ENCODE peak calls at places on chromosome 14, in six cellular contexts. E is fibroblast of lung, G is mesendoderm, T is endothelial cell of umbilical vein, U is neural crest cell, S is left kidney. P is an unnamed sample.

GRCh38 chr14:76236172-76237130 is 84.7 kb downstream of the GPATCH2L start:
- DNase-seq in E (no peak), G (no peak), T (no peak), U (no peak), S (no peak), P (no peak)

GRCh38 chr14:90629471-90629870 is 186.8 kb downstream of the TTC7B start:
- DNase-seq in E (no peak), G (no peak), T (no peak), U (no peak), S (no peak), P (no peak)

GRCh38 chr14:90256354-90257131 is at the start of gene PSMC1:
- DNase-seq in E (peak), G (peak), T (peak), U (peak), S (peak), P (peak)

GRCh38 chr14:74255281-74255680 is 16.0 kb downstream of the VSX2 start:
- DNase-seq in E (no peak), G (no peak), T (no peak), U (no peak), S (no peak), P (no peak)

GRCh38 chr14:103527408-103528157 is 1.4 kb upstream of the TRMT61A start:
- DNase-seq in E (no peak), G (no peak), T (no peak), U (no peak), S (no peak), P (no peak)

GRCh38 chr14:60760648-60761364 is 26.2 kb downstream of the MNAT1 start:
- DNase-seq in E (no peak), G (peak), T (no peak), U (no peak), S (no peak), P (no peak)

GRCh38 chr14:93936245-93936644 is 9.1 kb downstream of the FAM181A start:
- DNase-seq in E (no peak), G (peak), T (no peak), U (peak), S (peak), P (no peak)

GRCh38 chr14:100221419-100222218 is 17.3 kb upstream of the YY1 start:
- DNase-seq in E (peak), G (peak), T (peak), U (peak), S (peak), P (peak)

GRCh38 chr14:91307652-91308051 is 63.1 kb upstream of the GPR68 start:
- DNase-seq in E (no peak), G (no peak), T (no peak), U (no peak), S (no peak), P (no peak)

GRCh38 chr14:52954346-52955214 is 3.7 kb upstream of the FERMT2 start:
- DNase-seq in E (peak), G (peak), T (no peak), U (no peak), S (no peak), P (no peak)

GRCh38 chr14:34113991-34114390 is 163.1 kb upstream of the EGLN3 start:
- DNase-seq in E (no peak), G (no peak), T (no peak), U (no peak), S (no peak), P (no peak)

P was measured in T-helper 2 cell.